ENCODE peak calls at places on chromosomes 5 and 9, in eight cellular contexts. V is H1, T is WTC11, Y is A549, P is endothelial cell of umbilical vein, I is HCT116, X is SK-N-SH, A is K562. R is an unnamed sample.

GRCh38 chr5:372556-372910 is 51.0 kb downstream of the AHRR start:
- DNase-seq in X (peak), Y (no peak), I (no peak), P (no peak), T (peak), V (peak), A (no peak), R (peak)

GRCh38 chr5:95959051-95959963 is 2.3 kb downstream of the ELL2 start:
- DNase-seq in Y (no peak), P (peak), T (no peak), V (no peak), I (no peak), A (peak), X (no peak), R (no peak)

GRCh38 chr5:18999478-18999877 is 988.5 kb downstream of the CDH18 start:
- DNase-seq in A (no peak), T (no peak), V (no peak), I (no peak), Y (no peak), P (no peak), X (no peak), R (no peak)

GRCh38 chr9:18208166-18209059 is 265.5 kb upstream of the ADAMTSL1 start:
- DNase-seq in T (peak), I (no peak), P (peak), Y (peak), A (no peak), X (peak), V (peak), R (peak)

GRCh38 chr9:27943544-27943943 is 370.3 kb upstream of the C9orf72 start:
- DNase-seq in I (no peak), Y (no peak), P (no peak), A (no peak), T (no peak), V (no peak), X (no peak), R (no peak)

GRCh38 chr5:111853748-111854147 is 96.8 kb upstream of the NREP start:
- DNase-seq in Y (no peak), V (no peak), A (no peak), T (no peak), P (no peak), I (no peak), X (no peak), R (peak)

GRCh38 chr5:447501-447900 is 4.5 kb downstream of the EXOC3 start:
- DNase-seq in A (no peak), P (no peak), V (no peak), X (no peak), T (no peak), I (no peak), Y (no peak), R (no peak)

GRCh38 chr5:65954200-65954599 is 27.8 kb downstream of the ERBIN start:
- DNase-seq in X (no peak), I (no peak), V (no peak), T (no peak), Y (no peak), A (no peak), P (no peak), R (no peak)

GRCh38 chr5:41356746-41357145 is 143.4 kb upstream of the C6 start:
- DNase-seq in V (no peak), A (no peak), I (no peak), P (no peak), T (no peak), X (no peak), Y (no peak), R (no peak)

GRCh38 chr5:124398471-124398870 is 348.0 kb downstream of the ZNF608 start:
- DNase-seq in I (no peak), X (peak), V (no peak), P (peak), T (no peak), A (no peak), Y (no peak), R (no peak)

GRCh38 chr5:168822745-168823281 is 243.6 kb upstream of the PANK3 start:
- DNase-seq in Y (no peak), X (no peak), P (no peak), T (no peak), I (no peak), V (no peak), A (no peak), R (peak)

GRCh38 chr5:156326718-156327259 is at the start of gene SGCD:
- DNase-seq in P (peak), X (peak), T (no peak), I (no peak), V (peak), Y (peak), A (no peak), R (no peak)

GRCh38 chr5:75340714-75341478 is 3.9 kb downstream of the HMGCR start:
- DNase-seq in X (no peak), A (no peak), Y (no peak), I (no peak), T (no peak), V (no peak), P (no peak), R (no peak)

GRCh38 chr5:108935602-108936001 is 187.9 kb downstream of the FER start:
- DNase-seq in T (no peak), V (no peak), Y (no peak), A (no peak), P (no peak), I (no peak), X (no peak), R (no peak)

GRCh38 chr5:132456553-132457361 is 33.8 kb downstream of the IRF1 start:
- DNase-seq in Y (no peak), X (no peak), P (peak), A (no peak), V (no peak), I (no peak), T (no peak), R (peak)

GRCh38 chr5:54756796-54757402 is 228.5 kb downstream of the ESM1 start:
- DNase-seq in P (no peak), T (no peak), V (peak), Y (no peak), I (no peak), A (no peak), X (no peak), R (no peak)

GRCh38 chr5:135296900-135297816 is 101.9 kb downstream of the MACROH2A1 start:
- DNase-seq in T (no peak), P (no peak), Y (no peak), A (peak), I (no peak), X (no peak), V (no peak), R (peak)

GRCh38 chr5:43336159-43336558 is 22.9 kb upstream of the HMGCS1 start:
- DNase-seq in Y (no peak), X (no peak), I (peak), T (no peak), V (no peak), A (no peak), P (no peak), R (peak)

GRCh38 chr5:122591828-122592227 is 183.1 kb upstream of the SNX2 start:
- DNase-seq in X (no peak), Y (no peak), V (no peak), A (no peak), P (no peak), T (no peak), I (no peak), R (no peak)

GRCh38 chr9:14203366-14204056 is 110.4 kb downstream of the NFIB start:
- DNase-seq in A (no peak), Y (no peak), V (no peak), P (peak), X (peak), I (no peak), T (no peak), R (no peak)

GRCh38 chr9:100652850-100653249 is 75.0 kb downstream of the CAVIN4 start:
- DNase-seq in X (no peak), A (no peak), I (no peak), T (no peak), V (no peak), Y (no peak), P (no peak), R (no peak)

GRCh38 chr9:128636556-128637530 is 19.8 kb downstream of the DYNC2I2 start:
- DNase-seq in Y (no peak), V (no peak), I (no peak), X (peak), A (no peak), P (no peak), T (no peak), R (no peak)

GRCh38 chr5:123209163-123210013 is 120.3 kb downstream of the PRDM6 start:
- DNase-seq in V (no peak), A (peak), Y (peak), I (peak), P (peak), T (no peak), X (no peak), R (peak)

GRCh38 chr9:92976436-92976835 is 29.1 kb downstream of the FGD3 start:
- DNase-seq in P (no peak), A (no peak), V (no peak), Y (no peak), I (no peak), X (no peak), T (no peak), R (no peak)

GRCh38 chr9:112890106-112891081 is at the start of gene SLC46A2:
- DNase-seq in Y (no peak), I (no peak), P (no peak), T (peak), V (peak), A (no peak), X (peak), R (no peak)

GRCh38 chr9:18362901-18363685 is 110.9 kb upstream of the ADAMTSL1 start:
- DNase-seq in Y (no peak), T (no peak), I (no peak), P (peak), A (no peak), V (no peak), X (no peak), R (peak)

GRCh38 chr9:89732295-89732951 is 127.6 kb downstream of the GADD45G start:
- DNase-seq in I (no peak), A (no peak), P (peak), V (no peak), Y (no peak), T (no peak), X (no peak), R (no peak)

GRCh38 chr9:99905833-99906402 is 536 bp upstream of the STX17 start:
- DNase-seq in X (peak), A (peak), P (no peak), I (no peak), V (no peak), T (no peak), Y (no peak), R (no peak)

GRCh38 chr9:94018628-94019027 is 63.5 kb upstream of the BARX1 start:
- DNase-seq in I (no peak), P (no peak), T (no peak), X (no peak), Y (no peak), A (no peak), V (no peak), R (peak)

GRCh38 chr5:3428355-3428754 is 167.3 kb upstream of the IRX1 start:
- DNase-seq in V (peak), A (no peak), P (no peak), T (peak), I (no peak), Y (no peak), X (no peak), R (no peak)

GRCh38 chr9:82810902-82811301 is 252.0 kb downstream of the RASEF start:
- DNase-seq in Y (no peak), I (peak), V (no peak), P (no peak), X (no peak), A (no peak), T (peak), R (peak)

GRCh38 chr9:1606253-1606652 is 408.9 kb upstream of the SMARCA2 start:
- DNase-seq in Y (no peak), T (no peak), V (no peak), P (no peak), I (no peak), A (no peak), X (no peak), R (peak)

GRCh38 chr5:25119654-25120053 is 474.9 kb upstream of the CDH10 start:
- DNase-seq in P (no peak), V (no peak), A (peak), T (no peak), I (no peak), X (peak), Y (peak), R (peak)

GRCh38 chr9:1722404-1722803 is 292.7 kb upstream of the SMARCA2 start:
- DNase-seq in P (no peak), X (no peak), A (no peak), T (no peak), Y (no peak), I (no peak), V (no peak), R (peak)

GRCh38 chr9:32136700-32137339 is 247.6 kb upstream of the ACO1 start:
- DNase-seq in Y (no peak), V (no peak), I (no peak), X (peak), T (peak), A (no peak), P (no peak), R (peak)

GRCh38 chr9:31243386-31243785 is 1141.1 kb upstream of the ACO1 start:
- DNase-seq in I (no peak), X (no peak), T (no peak), P (no peak), Y (no peak), A (no peak), V (no peak), R (no peak)

GRCh38 chr9:75812139-75812538 is 78.3 kb upstream of the PCSK5 start:
- DNase-seq in I (no peak), X (no peak), Y (no peak), P (peak), A (no peak), T (no peak), V (no peak), R (peak)

DNA sequence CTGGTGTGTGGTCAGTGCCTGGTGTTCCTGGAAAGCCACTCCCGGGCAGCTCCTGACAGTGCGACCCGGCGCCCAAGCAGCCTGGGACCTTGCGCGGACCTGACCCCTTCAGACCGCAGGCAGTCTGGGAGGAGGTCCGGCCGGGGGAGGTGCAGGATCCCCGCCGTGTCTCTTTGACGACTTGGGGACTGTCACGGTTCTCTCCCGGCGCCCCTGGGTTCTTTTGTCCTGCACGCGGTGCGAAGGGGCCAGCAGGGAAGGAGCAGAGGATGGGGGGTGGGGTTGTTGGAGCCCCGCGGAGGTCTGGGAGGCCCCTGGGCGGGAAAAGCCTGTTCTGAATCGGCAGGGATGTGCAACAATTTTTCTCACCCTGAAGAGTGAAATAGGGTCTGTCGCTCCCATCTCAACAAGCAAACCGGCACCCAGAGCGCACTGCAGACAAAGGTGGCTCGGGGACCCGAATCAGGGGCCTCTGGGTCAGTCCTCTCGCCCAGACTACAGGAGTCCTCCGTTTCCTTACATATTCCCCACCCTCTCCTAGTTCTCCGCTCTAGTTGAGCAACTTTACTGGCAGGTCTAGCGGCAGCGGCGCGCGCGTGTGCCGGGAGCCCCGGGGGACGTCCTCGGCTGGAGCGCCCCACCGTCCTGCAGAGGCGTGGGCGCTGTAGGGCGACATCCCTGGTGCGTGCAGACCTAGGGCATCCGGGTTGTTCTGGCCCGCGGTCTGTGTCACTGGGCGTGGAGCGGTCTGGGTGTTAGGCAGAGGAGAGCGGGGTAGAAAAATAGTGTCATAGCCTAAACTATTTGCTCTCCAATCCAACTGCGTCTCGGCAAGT is 1.2 kb downstream of the VCAN start:
- DNase-seq in T (peak), A (peak), Y (peak), P (no peak), X (peak), V (peak), I (no peak), R (peak)
- TF ChIP-seq MAX in T (peak), A (no peak), Y (no peak), P (no peak), X (no peak), V (peak), I (no peak), R (no peak)

DNA sequence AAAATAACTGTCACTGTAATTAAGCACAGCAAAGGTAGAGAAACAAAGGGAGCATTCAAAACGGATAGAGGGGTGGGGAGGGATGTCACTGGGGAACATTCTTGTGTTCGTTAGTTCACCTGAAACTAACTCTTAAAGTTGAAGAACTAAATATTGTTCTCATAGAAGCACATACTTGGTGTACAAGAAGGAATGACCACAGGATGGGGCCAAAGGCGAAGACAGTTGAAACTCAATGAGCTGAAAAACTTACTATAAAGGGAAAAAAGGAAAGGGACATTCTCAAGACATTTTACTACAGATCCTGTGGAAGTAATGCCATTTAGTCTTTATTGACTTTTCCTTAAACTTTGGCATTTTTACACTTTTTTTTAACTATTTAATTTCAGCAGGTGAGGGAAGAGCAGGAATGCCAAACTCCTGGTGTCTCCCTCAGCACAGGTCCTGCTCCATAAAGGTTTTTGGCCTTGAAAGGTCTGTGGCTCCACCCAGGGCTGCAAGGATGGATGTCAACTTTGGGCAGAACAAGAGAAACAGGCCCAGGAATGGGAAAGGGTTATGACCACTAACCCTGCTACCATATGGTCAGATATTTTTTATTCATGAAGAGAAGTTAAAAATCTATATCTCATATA is 197.6 kb upstream of the RASA1 start:
- DNase-seq in X (no peak), I (peak), P (peak), T (no peak), V (no peak), Y (no peak), A (peak), R (peak)
- TF ChIP-seq CTCF in X (peak), I (no peak), P (peak), T (no peak), V (no peak), Y (peak), A (peak), R (no peak)

DNA sequence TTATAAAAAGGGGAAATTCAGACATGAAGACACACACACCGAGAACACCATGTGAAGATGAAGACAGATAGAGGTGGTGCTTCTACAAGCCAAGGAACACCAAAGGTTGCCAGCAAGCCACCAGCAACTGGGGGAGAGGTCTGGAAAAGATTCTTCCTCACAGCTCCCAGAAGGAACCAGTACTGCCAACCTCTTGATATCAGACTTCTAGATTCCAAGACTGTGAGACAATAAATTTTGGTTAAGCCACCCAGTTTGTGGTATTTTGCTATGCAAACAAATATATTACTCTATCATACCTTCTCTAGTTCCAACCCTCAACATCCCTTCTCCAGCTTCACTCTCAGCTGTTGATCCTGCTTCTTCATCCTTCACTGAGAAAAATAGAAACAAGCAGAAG is 451.1 kb downstream of the EBF1 start:
- DNase-seq in X (no peak), T (no peak), A (no peak), I (no peak), P (no peak), Y (no peak), V (no peak), R (no peak)
- TF ChIP-seq MAX in X (no peak), T (no peak), A (no peak), I (no peak), P (no peak), Y (no peak), V (no peak), R (no peak)

GRCh38 chr9:79955300-79955699 is 383.5 kb downstream of the TLE4 start:
- DNase-seq in V (no peak), I (no peak), T (peak), X (no peak), P (no peak), Y (no peak), A (no peak), R (peak)
- TF ChIP-seq CTCF in V (peak), I (no peak), T (peak), X (peak), P (peak), Y (no peak), A (no peak), R (peak)

GRCh38 chr9:134944916-134945315 is 27.2 kb upstream of the FCN1 start:
- DNase-seq in T (no peak), I (no peak), X (no peak), Y (no peak), V (no peak), P (no peak), A (no peak), R (no peak)

GRCh38 chr9:134943411-134943810 is 25.7 kb upstream of the FCN1 start:
- DNase-seq in X (no peak), V (no peak), P (no peak), T (no peak), I (no peak), A (no peak), Y (no peak), R (no peak)

GRCh38 chr9:134942421-134943119 is 24.9 kb upstream of the FCN1 start:
- DNase-seq in P (no peak), X (no peak), I (no peak), A (no peak), Y (no peak), T (no peak), V (no peak), R (no peak)

GRCh38 chr9:134944351-134944802 is 26.7 kb upstream of the FCN1 start:
- DNase-seq in T (no peak), V (no peak), I (no peak), P (no peak), Y (no peak), X (no peak), A (no peak), R (no peak)

GRCh38 chr9:134943836-134944235 is 26.1 kb upstream of the FCN1 start:
- DNase-seq in P (no peak), X (no peak), Y (no peak), T (no peak), I (no peak), A (no peak), V (no peak), R (no peak)
- TF ChIP-seq MAX in P (no peak), X (no peak), Y (no peak), T (no peak), I (no peak), A (no peak), V (no peak), R (no peak)

DNA sequence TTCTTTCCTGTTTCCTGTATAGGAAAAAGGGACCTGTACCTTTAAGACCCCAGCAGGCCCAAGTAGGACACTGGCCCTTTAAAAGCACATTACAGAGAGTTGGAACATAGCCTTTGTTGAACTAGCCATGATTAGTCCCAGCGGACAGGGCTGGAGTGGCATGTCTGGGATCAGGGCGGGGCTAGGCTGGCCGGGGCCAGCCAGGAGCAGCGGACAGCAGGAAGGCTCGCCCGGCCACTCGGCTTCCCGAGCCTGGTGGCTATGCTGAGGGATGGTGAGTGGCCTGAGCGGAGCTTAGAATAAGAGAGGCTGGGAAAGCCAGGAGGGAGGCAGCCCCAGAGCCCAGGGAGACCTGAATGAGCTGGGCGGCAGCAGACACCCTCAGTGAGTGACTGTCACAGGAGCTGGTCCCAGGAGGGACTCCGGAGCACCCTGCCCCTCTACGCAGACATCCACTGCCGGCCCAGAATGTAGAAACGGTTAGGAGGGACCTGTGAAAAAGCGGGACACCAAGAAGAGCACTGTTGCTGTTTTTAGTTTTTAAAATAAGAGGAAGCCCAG is 92.1 kb downstream of the DAB2IP start:
- DNase-seq in Y (peak), T (peak), X (peak), P (peak), A (no peak), I (peak), V (peak), R (no peak)
- TF ChIP-seq CTCF in Y (no peak), T (no peak), X (peak), P (no peak), A (no peak), I (no peak), V (no peak), R (no peak)